ENCODE peak calls at places on chromosomes 12 and 14, in four cellular contexts. T, C, M and O are unnamed samples. For H3K9me3 and H3K27me3, the result is how much of the 10 kb centered on the place peaks cover.

GRCh38 chr12:123286997-123287396 is 15.3 kb upstream of the CDK2AP1 start:
- DNase-seq in M (no peak), C (no peak), T (no peak), O (no peak)

GRCh38 chr14:31024577-31025334 is 693 bp upstream of the AP4S1 start:
- DNase-seq in T (no peak), C (no peak), M (no peak), O (no peak)

GRCh38 chr12:60265741-60266140 is 669.9 kb downstream of the SLC16A7 start:
- DNase-seq in T (no peak), C (no peak), M (no peak), O (no peak)

GRCh38 chr12:9647825-9648700 is 21.4 kb upstream of the CLEC2D start:
- DNase-seq in T (peak), C (peak), M (peak), O (peak)

GRCh38 chr12:45336762-45337596 is 121.1 kb downstream of the ANO6 start:
- DNase-seq in T (no peak), M (no peak), C (peak), O (no peak)

GRCh38 chr14:104551851-104552737 is 27.5 kb upstream of the C14orf180 start:
- DNase-seq in M (no peak), C (no peak), T (no peak), O (peak)

GRCh38 chr14:50821471-50822464 is 9.2 kb downstream of the NIN start:
- DNase-seq in M (no peak), T (no peak), C (no peak), O (no peak)

GRCh38 chr12:20624718-20625117 is 70.4 kb upstream of the SLCO1C1 start:
- DNase-seq in T (peak), M (no peak), C (peak), O (peak)

GRCh38 chr12:123250471-123251383 is 17.5 kb downstream of the MTRFR start:
- DNase-seq in M (no peak), C (no peak), T (no peak), O (peak)

GRCh38 chr12:42260518-42260917 is 22.5 kb upstream of the YAF2 start:
- DNase-seq in C (no peak), M (no peak), T (no peak), O (no peak)

GRCh38 chr14:68807148-68807600 is 14.3 kb upstream of the ZFP36L1 start:
- DNase-seq in C (peak), T (no peak), M (no peak), O (no peak)

GRCh38 chr14:77126461-77126990 is 15.1 kb downstream of the ZDHHC22 start:
- DNase-seq in C (no peak), M (no peak), T (no peak), O (no peak)

GRCh38 chr12:48988030-48988649 is 10.0 kb downstream of the WNT1 start:
- DNase-seq in M (no peak), C (peak), T (no peak), O (peak)

GRCh38 chr12:93829073-93829472 is 151.9 kb downstream of the CRADD start:
- DNase-seq in C (peak), M (no peak), T (no peak), O (peak)

GRCh38 chr12:127060310-127060847 is 1206.6 kb upstream of the TMEM132C start:
- DNase-seq in M (no peak), C (no peak), T (no peak), O (no peak)

GRCh38 chr12:1692895-1693294 is 2.0 kb downstream of the ADIPOR2 start:
- DNase-seq in C (no peak), M (no peak), T (no peak), O (no peak)

GRCh38 chr12:52147367-52147972 is 44.3 kb downstream of the KRT80 start:
- DNase-seq in T (no peak), C (peak), M (peak), O (peak)

GRCh38 chr14:86035882-86036281 is 505.9 kb downstream of the FLRT2 start:
- DNase-seq in M (no peak), T (peak), C (peak), O (peak)

GRCh38 chr12:25041006-25041741 is 92.3 kb upstream of the BCAT1 start:
- DNase-seq in C (no peak), M (no peak), T (no peak), O (no peak)

GRCh38 chr14:24292118-24292807 is 7.3 kb downstream of the DHRS1 start:
- DNase-seq in T (no peak), C (no peak), M (no peak), O (no peak)

GRCh38 chr12:6461401-6462233 is 8.9 kb downstream of the VAMP1 start:
- DNase-seq in T (no peak), M (peak), C (no peak), O (no peak)

GRCh38 chr12:79782197-79782890 is 91.6 kb upstream of the PAWR start:
- DNase-seq in C (peak), M (no peak), T (no peak), O (no peak)

GRCh38 chr12:66438601-66439000 is 136.3 kb downstream of the HELB start:
- DNase-seq in T (no peak), M (no peak), C (peak), O (no peak)

GRCh38 chr12:31989987-31990386 is 30.8 kb downstream of the RESF1 start:
- DNase-seq in C (peak), T (no peak), M (no peak), O (no peak)

GRCh38 chr12:124727244-124727673 is 136.4 kb downstream of the SCARB1 start:
- DNase-seq in C (no peak), T (no peak), M (peak), O (peak)

DNA sequence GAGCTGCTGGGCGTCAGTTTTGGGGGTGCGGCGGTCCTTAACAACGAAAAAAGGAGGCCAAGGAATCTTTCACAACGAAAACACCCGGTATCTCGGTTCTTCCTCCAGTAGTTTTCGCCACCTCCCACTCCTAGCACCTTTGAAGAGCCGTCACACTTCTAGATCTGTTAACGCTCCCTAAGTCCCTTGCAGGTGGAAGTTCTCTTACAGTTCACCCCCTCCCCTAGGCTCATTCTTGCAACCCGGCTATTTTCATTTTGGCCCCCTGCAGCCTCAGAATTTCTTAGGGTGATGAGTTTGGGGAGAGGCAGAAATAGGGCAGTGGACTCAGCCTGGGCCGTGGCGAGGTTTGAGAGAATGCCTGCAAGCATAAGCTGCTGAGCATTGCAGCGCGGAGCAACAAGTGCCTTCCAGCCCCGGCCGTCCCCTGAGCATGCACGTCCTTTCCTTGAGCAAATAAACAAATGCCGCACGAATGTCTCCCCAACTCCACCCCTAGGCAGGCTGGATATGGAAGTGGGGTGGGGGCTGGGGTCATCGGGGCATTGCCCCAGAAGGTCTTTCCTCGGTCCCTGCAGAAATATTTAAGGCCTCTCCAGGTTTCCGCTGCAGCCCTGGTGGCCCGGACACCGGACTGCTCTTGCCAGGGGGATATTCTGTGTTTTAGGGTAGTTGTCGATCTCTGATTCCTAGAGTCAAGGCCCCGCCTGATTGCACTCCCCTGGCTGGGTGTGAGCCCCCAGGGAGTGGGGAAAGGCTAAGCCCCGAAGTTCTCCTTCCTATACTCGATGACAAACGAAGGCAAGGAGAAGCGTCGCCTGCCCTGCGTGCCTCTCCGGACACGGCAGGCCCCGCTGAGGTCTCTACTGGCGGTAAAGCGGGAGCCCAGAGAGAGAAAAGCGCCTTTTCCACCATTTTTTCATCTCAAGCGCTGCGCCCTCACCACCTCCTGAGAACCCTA is 1.6 kb downstream of the RFX4 start:
- DNase-seq in M (no peak), T (no peak), C (no peak), O (no peak)
- H3K9me3 ChIP-seq in M (under half), T (under half), C (under half), O (under half)

GRCh38 chr12:54018608-54018984 is 9.6 kb upstream of the HOXC6 start:
- DNase-seq in M (no peak), C (no peak), T (no peak), O (peak)
- H3K27me3 ChIP-seq in M (under half), C (half or more), T (half or more), O (under half)

DNA sequence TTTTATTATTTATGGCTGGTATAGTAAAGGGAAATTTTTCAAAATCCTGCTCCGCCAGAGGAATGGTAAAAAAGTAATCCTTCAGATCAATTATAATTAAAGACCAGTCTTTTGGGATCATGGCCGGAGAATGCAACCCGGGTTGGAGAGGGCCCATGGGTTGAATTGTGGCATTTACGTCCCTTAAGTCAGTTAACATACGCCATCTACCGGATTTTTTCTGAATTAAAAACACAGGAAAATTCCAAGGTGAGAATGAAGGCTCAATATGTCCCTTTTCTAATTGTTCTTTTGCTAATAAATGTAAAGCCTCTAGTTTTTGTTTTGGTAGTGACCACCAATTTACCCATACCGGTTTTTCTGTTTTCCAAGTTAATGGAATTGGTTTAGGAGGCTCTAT is 602.8 kb downstream of the ALG10 start:
- DNase-seq in M (no peak), C (no peak), T (peak), O (no peak)
- H3K9me3 ChIP-seq in M (under half), C (under half), T (under half), O (under half)

DNA sequence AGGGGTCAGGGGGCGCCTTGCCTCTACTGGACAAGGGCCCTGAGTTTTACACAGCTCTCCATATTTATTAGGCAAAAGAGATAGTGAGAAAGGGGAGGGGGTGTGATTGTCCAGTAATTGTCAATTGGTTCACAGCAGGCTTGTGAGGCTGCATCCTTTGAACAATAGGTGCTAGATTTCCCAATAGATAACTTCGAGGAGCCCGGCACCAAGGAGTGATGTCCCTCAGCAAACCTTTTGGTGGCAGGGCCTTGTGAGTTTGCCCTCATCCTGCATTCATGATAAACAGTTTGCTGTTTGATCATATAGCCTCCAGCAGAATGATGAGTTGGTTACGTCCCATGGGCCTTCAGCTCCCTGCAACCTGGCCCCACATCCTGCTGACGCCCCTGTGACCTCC is 2.7 kb upstream of the PRIMA1 start:
- DNase-seq in T (no peak), C (no peak), M (no peak), O (no peak)
- H3K27me3 ChIP-seq in T (under half), C (under half), M (under half), O (under half)

GRCh38 chr14:28121512-28122297 is 644.9 kb upstream of the FOXG1 start:
- DNase-seq in T (peak), C (no peak), M (no peak), O (no peak)

GRCh38 chr14:28119849-28120248 is 646.7 kb upstream of the FOXG1 start:
- DNase-seq in T (no peak), C (no peak), M (no peak), O (no peak)

GRCh38 chr14:28113311-28113710 is 653.3 kb upstream of the FOXG1 start:
- DNase-seq in T (no peak), M (no peak), C (no peak), O (no peak)

DNA sequence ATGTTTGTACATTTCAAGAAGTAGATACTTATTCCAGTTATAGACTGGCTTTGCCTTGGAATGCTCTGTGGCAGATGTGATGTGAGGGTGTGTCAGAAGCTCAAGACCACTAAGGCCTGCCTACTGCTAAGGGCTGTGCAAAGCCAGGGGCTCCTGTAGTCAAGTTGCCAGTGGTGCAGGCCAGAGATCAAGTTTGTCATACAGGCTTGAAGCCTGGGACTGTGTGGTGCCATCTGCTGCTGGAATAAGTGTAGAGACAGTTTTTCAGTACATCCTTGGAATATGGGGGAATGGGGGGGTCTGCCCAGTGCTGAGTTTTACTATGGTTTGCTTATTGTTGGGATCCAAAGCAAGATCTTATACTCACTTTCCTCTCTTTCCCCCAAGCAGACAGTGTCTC is 649.9 kb upstream of the FOXG1 start:
- DNase-seq in M (no peak), T (no peak), C (no peak), O (peak)
- H3K9me3 ChIP-seq in M (under half), T (under half), C (under half), O (under half)

GRCh38 chr12:114408415-114408814 is 2.5 kb upstream of the TBX5 start:
- DNase-seq in T (no peak), C (peak), M (no peak), O (no peak)

GRCh38 chr12:114407566-114408411 is 1.8 kb upstream of the TBX5 start:
- DNase-seq in T (no peak), M (no peak), C (peak), O (no peak)

GRCh38 chr12:114408881-114409795 is 3.2 kb upstream of the TBX5 start:
- DNase-seq in T (no peak), C (peak), M (no peak), O (no peak)

GRCh38 chr12:114411081-114411836 is 5.3 kb upstream of the TBX5 start:
- DNase-seq in C (no peak), M (no peak), T (no peak), O (no peak)

GRCh38 chr12:114409796-114410520 is 4.0 kb upstream of the TBX5 start:
- DNase-seq in T (no peak), C (no peak), M (no peak), O (no peak)
- H3K27me3 ChIP-seq in T (half or more), C (half or more), M (under half), O (half or more)

GRCh38 chr12:121248611-121249010 is 38.7 kb downstream of the P2RX4 start:
- DNase-seq in M (no peak), T (no peak), C (no peak), O (no peak)

GRCh38 chr12:121245031-121245430 is 35.1 kb downstream of the P2RX4 start:
- DNase-seq in M (no peak), C (no peak), T (no peak), O (no peak)

GRCh38 chr12:121250359-121250758 is 40.4 kb downstream of the P2RX4 start:
- DNase-seq in T (no peak), C (no peak), M (no peak), O (no peak)

GRCh38 chr12:121246893-121247557 is 37.1 kb downstream of the P2RX4 start:
- DNase-seq in M (no peak), C (no peak), T (no peak), O (no peak)

DNA sequence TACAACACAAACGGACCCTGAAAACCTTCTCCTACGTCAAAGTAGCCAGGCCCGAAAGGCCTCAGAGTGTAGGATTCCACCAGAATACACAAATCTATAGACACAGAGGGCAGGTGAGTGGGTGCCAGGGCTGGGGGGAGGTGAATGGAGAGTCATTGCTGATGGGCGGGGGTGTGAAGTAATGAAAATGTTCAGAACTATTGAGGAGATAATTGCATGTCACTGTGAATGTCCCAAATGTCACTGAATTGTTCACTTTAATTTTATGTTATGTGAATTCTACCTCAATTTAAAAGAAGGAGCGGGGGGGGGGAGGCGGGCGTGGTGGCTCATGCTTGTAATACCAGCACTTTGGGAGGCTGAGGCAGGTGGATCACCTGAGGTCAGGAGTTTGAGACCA is 36.0 kb downstream of the P2RX4 start:
- DNase-seq in T (no peak), M (no peak), C (no peak), O (no peak)
- H3K9me3 ChIP-seq in T (under half), M (under half), C (under half), O (under half)